ENCODE peak calls at places on chromosome 14, in nine cellular contexts. Y is ecto neural progenitor cell; X is Jurkat, Clone E6-1; N is Peyer's patch; S is stimulated activated CD8-positive, alpha-beta memory T cell treated with anti-CD3 and anti-CD28 coated beads, Interleukin-12 subunit alpha, Interleukin-12 subunit beta, amount 100 ng/mL, for 4 hours; B is astrocyte of the cerebellum; Z is adipocyte; I is NCI-H146; D is thoracic aorta. F is an unnamed sample.

GRCh38 chr14:39366460-39367386 is 65.5 kb downstream of the FBXO33 start:
- DNase-seq in Y (no peak), X (no peak), N (no peak), S (no peak), B (no peak), Z (no peak), I (no peak), D (no peak), F (no peak)

GRCh38 chr14:65492277-65492676 is 79.7 kb downstream of the FUT8 start:
- DNase-seq in Y (no peak), X (no peak), N (no peak), S (no peak), B (no peak), Z (no peak), I (no peak), D (no peak), F (no peak)

GRCh38 chr14:103191856-103192835 is 68.9 kb downstream of the TNFAIP2 start:
- DNase-seq in Y (no peak), X (no peak), N (peak; percentile 46), S (no peak), B (no peak), Z (no peak), I (no peak), D (no peak), F (peak; percentile 75)

GRCh38 chr14:56299306-56299984 is 181.2 kb downstream of the PELI2 start:
- DNase-seq in Y (no peak), X (no peak), N (no peak), S (no peak), B (no peak), Z (no peak), I (no peak), D (no peak), F (no peak)

GRCh38 chr14:42911642-42912041 is 1305.0 kb downstream of the LRFN5 start:
- DNase-seq in Y (no peak), X (no peak), N (no peak), S (no peak), B (no peak), Z (no peak), I (no peak), D (no peak), F (no peak)

GRCh38 chr14:75514673-75515630 is 7.3 kb upstream of the BATF start:
- DNase-seq in Y (no peak), X (no peak), N (peak; percentile 80), S (peak; percentile 41), B (no peak), Z (peak; percentile 7), I (no peak), D (no peak), F (no peak)

GRCh38 chr14:43308411-43308810 is 1198.7 kb downstream of the FSCB start:
- DNase-seq in Y (no peak), X (no peak), N (no peak), S (no peak), B (no peak), Z (no peak), I (no peak), D (no peak), F (no peak)

GRCh38 chr14:71621276-71621675 is 311.0 kb upstream of the RGS6 start:
- DNase-seq in Y (no peak), X (no peak), N (no peak), S (no peak), B (peak; percentile 18), Z (no peak), I (no peak), D (no peak), F (no peak)

GRCh38 chr14:77838756-77839565 is 39.1 kb downstream of the ADCK1 start:
- DNase-seq in Y (no peak), X (peak; percentile 18), N (no peak), S (no peak), B (no peak), Z (no peak), I (no peak), D (no peak), F (no peak)

GRCh38 chr14:54194501-54194900 is 202.3 kb upstream of the CDKN3 start:
- DNase-seq in Y (no peak), X (no peak), N (no peak), S (no peak), B (no peak), Z (peak; percentile 74), I (no peak), D (no peak), F (no peak)

GRCh38 chr14:105857816-105858675 is 331.7 kb downstream of the TMEM121 start:
- DNase-seq in Y (peak; percentile 35), X (no peak), N (peak; percentile 53), S (no peak), B (no peak), Z (no peak), I (no peak), D (no peak), F (peak; percentile 56)

GRCh38 chr14:99884834-99885648 is 91.8 kb downstream of the EML1 start:
- DNase-seq in Y (no peak), X (peak; percentile 60), N (no peak), S (no peak), B (peak; percentile 64), Z (peak; percentile 90), I (peak; percentile 13), D (no peak), F (peak; percentile 70)

GRCh38 chr14:58401587-58401986 is 5.9 kb downstream of the TOMM20L start:
- DNase-seq in Y (no peak), X (peak; percentile 37), N (no peak), S (no peak), B (no peak), Z (no peak), I (no peak), D (no peak), F (no peak)

GRCh38 chr14:105375635-105376057 is 22.7 kb upstream of the TEX22 start:
- DNase-seq in Y (no peak), X (peak; percentile 23), N (no peak), S (peak; percentile 22), B (no peak), Z (no peak), I (peak; percentile 44), D (no peak), F (no peak)

GRCh38 chr14:75450381-75451276 is 22.8 kb downstream of the JDP2 start:
- DNase-seq in Y (no peak), X (no peak), N (peak; percentile 90), S (no peak), B (peak; percentile 29), Z (peak; percentile 22), I (no peak), D (no peak), F (peak; percentile 84)

GRCh38 chr14:47826809-47827208 is 151.4 kb upstream of the MDGA2 start:
- DNase-seq in Y (no peak), X (no peak), N (no peak), S (no peak), B (no peak), Z (no peak), I (no peak), D (no peak), F (no peak)

GRCh38 chr14:74425525-74426201 is 347 bp downstream of the SYNDIG1L start:
- DNase-seq in Y (peak; percentile 88), X (no peak), N (peak; percentile 50), S (peak; percentile 19), B (no peak), Z (peak; percentile 63), I (peak; percentile 12), D (no peak), F (no peak)

GRCh38 chr14:34355584-34356266 is 106.3 kb downstream of the SPTSSA start:
- DNase-seq in Y (no peak), X (no peak), N (no peak), S (no peak), B (peak; percentile 49), Z (peak; percentile 78), I (no peak), D (no peak), F (no peak)

GRCh38 chr14:68884031-68885030 is 91.5 kb upstream of the ZFP36L1 start:
- DNase-seq in Y (no peak), X (no peak), N (peak; percentile 45), S (no peak), B (peak; percentile 93), Z (peak; percentile 64), I (no peak), D (peak; percentile 60), F (peak; percentile 93)

GRCh38 chr14:72543325-72543724 is 350.6 kb downstream of the DPF3 start:
- DNase-seq in Y (no peak), X (no peak), N (no peak), S (no peak), B (no peak), Z (peak; percentile 8), I (no peak), D (no peak), F (no peak)

GRCh38 chr14:31977001-31977556 is 100.0 kb upstream of the ARHGAP5 start:
- DNase-seq in Y (no peak), X (no peak), N (no peak), S (no peak), B (no peak), Z (no peak), I (peak; percentile 8), D (no peak), F (no peak)

GRCh38 chr14:68546839-68547238 is 246.0 kb downstream of the ZFP36L1 start:
- DNase-seq in Y (no peak), X (no peak), N (no peak), S (no peak), B (no peak), Z (peak; percentile 70), I (no peak), D (no peak), F (no peak)

GRCh38 chr14:52048641-52049204 is 20.1 kb downstream of the NID2 start:
- DNase-seq in Y (no peak), X (no peak), N (no peak), S (no peak), B (peak; percentile 88), Z (no peak), I (no peak), D (no peak), F (peak; percentile 75)

GRCh38 chr14:72714871-72715214 is 179.1 kb downstream of the DPF3 start:
- DNase-seq in Y (no peak), X (no peak), N (no peak), S (no peak), B (no peak), Z (no peak), I (no peak), D (no peak), F (peak; percentile 26)

F was measured in sigmoid colon.